ENCODE peak calls at places on chromosome 5, in nine cellular contexts. Y is iPS DF 6.9, Z is PC-3, A is aorta, X is IMR-90, H is Peyer's patch, G is neural progenitor cell, K is AG04450, R is A549. M is an unnamed sample. For H3K9me3, the result is how much of the 10 kb centered on the place peaks cover.

GRCh38 chr5:104082754-104083153 is 520.2 kb upstream of the NUDT12 start:
- DNase-seq in H (no peak), A (no peak), X (no peak), K (no peak), G (no peak), R (no peak), Z (no peak), Y (no peak), M (no peak)

GRCh38 chr5:132485641-132486317 is 4.8 kb downstream of the IRF1 start:
- DNase-seq in X (no peak), Z (no peak), K (no peak), Y (no peak), R (no peak), H (peak), A (no peak), G (no peak), M (no peak)

GRCh38 chr5:25362799-25363198 is 718.0 kb upstream of the CDH10 start:
- DNase-seq in G (no peak), Z (peak), X (no peak), A (no peak), R (no peak), H (no peak), K (no peak), Y (no peak), M (no peak)

GRCh38 chr5:141258948-141259347 is 13.8 kb downstream of the PCDHB15 start:
- DNase-seq in K (no peak), Y (no peak), X (no peak), R (no peak), Z (no peak), A (no peak), H (no peak), G (no peak), M (no peak)

GRCh38 chr5:129591508-129592160 is 131.5 kb downstream of the ADAMTS19 start:
- DNase-seq in K (no peak), H (no peak), Z (no peak), G (no peak), X (no peak), A (no peak), R (no peak), Y (no peak), M (no peak)

GRCh38 chr5:72465601-72466563 is 41.3 kb downstream of the ZNF366 start:
- DNase-seq in Z (peak), H (no peak), K (no peak), X (peak), G (no peak), A (no peak), Y (no peak), R (no peak), M (no peak)

GRCh38 chr5:50415912-50416311 is 25.2 kb downstream of the EMB start:
- DNase-seq in R (no peak), H (no peak), X (no peak), Z (no peak), A (no peak), Y (no peak), G (no peak), K (no peak), M (no peak)

GRCh38 chr5:61673007-61673735 is 341.1 kb downstream of the ZSWIM6 start:
- DNase-seq in Y (no peak), K (no peak), G (peak), H (peak), X (peak), Z (peak), A (no peak), R (no peak), M (no peak)

GRCh38 chr5:139549162-139549894 is 11.8 kb upstream of the UBE2D2 start:
- DNase-seq in K (no peak), G (no peak), Z (no peak), X (no peak), Y (no peak), A (no peak), R (no peak), H (no peak), M (no peak)

GRCh38 chr5:58318468-58318867 is 141.4 kb downstream of the PLK2 start:
- DNase-seq in R (no peak), K (no peak), H (no peak), A (no peak), Z (peak), Y (no peak), G (no peak), X (peak), M (no peak)

GRCh38 chr5:34008721-34009120 is 871 bp upstream of the AMACR start:
- DNase-seq in H (no peak), Y (no peak), X (no peak), K (no peak), R (no peak), Z (no peak), G (no peak), A (no peak), M (no peak)

GRCh38 chr5:76401801-76402250 is 1.3 kb upstream of the IQGAP2 start:
- DNase-seq in G (no peak), Y (no peak), X (no peak), K (no peak), A (no peak), Z (no peak), H (no peak), R (no peak), M (no peak)

GRCh38 chr5:64570395-64570996 is 64.7 kb downstream of the RGS7BP start:
- DNase-seq in A (no peak), Y (no peak), K (no peak), Z (no peak), G (no peak), X (no peak), H (no peak), R (no peak), M (no peak)

GRCh38 chr5:173907284-173907683 is 19.1 kb downstream of the CPEB4 start:
- DNase-seq in Y (no peak), H (no peak), R (no peak), K (no peak), Z (no peak), A (no peak), G (no peak), X (no peak), M (no peak)

GRCh38 chr5:148259288-148259687 is 9.3 kb upstream of the SPINK13 start:
- DNase-seq in Y (no peak), H (no peak), G (no peak), R (no peak), K (no peak), Z (no peak), X (no peak), A (no peak), M (no peak)

GRCh38 chr5:148261221-148261620 is 7.4 kb upstream of the SPINK13 start:
- DNase-seq in Z (no peak), A (no peak), X (no peak), K (no peak), R (no peak), G (no peak), Y (no peak), H (no peak), M (no peak)

DNA sequence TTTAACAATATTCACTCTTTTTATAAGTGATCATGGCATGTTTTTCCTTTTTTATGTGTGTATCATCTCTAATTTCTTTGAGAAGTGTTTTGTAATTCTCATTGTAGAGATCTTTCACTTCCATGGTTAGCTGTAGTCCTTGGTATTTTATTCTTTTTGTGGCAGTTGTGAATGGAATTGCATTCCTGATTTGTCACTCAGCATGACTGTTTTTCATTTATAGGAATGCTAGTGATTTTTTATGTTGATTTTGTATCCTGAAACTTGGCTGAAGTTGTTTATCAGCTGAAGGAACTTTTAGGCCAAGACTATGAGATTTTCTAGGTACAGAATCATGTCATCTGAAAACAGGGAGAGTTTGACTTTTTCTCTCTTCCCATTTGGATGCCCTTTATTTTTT is 13.1 kb upstream of the SPINK13 start:
- DNase-seq in R (no peak), K (no peak), Y (no peak), H (no peak), Z (peak), G (no peak), A (no peak), X (no peak), M (no peak)
- H3K9me3 ChIP-seq in R (under half), K (under half), Y (under half), H (under half), Z (under half), G (under half), A (under half), X (under half), M (under half)

DNA sequence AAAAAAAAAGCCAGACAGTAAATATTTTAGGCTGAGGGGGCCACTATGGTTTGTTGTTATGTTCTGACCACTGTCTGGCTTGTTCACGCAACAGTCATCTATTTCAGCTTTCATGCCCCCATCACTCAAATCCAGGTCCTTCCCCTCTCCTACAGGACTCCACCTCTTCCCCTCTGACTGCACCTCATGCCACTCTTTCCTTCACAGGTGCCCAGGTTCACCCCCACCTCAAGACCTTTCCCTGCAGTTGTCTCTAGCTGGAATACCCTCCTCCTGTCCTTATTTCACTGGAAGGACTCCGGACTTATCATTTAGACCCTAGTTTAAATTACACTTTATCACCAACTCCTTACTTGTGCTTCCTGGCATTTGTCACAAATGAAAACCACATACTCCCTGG is 3.4 kb downstream of the RPS14 start:
- DNase-seq in H (no peak), G (no peak), A (no peak), X (no peak), R (no peak), Y (no peak), Z (no peak), K (no peak), M (no peak)
- H3K4me3 ChIP-seq in H (no peak), G (no peak), A (no peak), X (no peak), R (peak), Y (no peak), Z (no peak), K (no peak), M (no peak)

GRCh38 chr5:74521401-74521800 is 119.1 kb downstream of the ENC1 start:
- DNase-seq in A (no peak), K (no peak), X (no peak), G (no peak), R (no peak), Z (no peak), Y (no peak), H (no peak), M (no peak)
- H3K9me3 ChIP-seq in A (under half), K (under half), X (under half), G (under half), R (under half), Z (under half), Y (under half), H (under half), M (under half)

GRCh38 chr5:168696611-168697010 is 117.4 kb upstream of the PANK3 start:
- DNase-seq in R (no peak), Y (no peak), H (no peak), A (no peak), K (no peak), Z (no peak), X (no peak), G (no peak), M (no peak)
- H3K4me3 ChIP-seq in R (no peak), Y (no peak), H (no peak), A (no peak), K (no peak), Z (no peak), X (no peak), G (no peak), M (no peak)

DNA sequence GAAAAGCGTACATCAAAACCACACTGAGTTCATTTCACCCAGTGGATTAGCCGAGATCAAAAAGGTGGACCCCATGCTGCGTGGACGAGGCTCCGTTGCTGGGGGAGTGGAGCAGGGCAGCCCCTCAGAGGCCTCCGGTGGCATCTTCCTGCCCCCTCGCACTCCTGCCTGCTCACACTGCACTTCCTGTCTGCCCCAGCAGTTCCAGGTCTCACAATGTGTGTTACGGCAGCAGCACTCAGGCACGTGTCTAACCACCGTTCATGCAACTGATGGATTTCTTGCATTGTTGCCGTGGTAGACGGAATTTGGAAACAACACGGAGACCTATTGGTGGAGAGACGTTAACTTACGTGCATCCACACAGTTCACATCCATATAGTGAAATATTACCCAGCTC is 196.6 kb upstream of the OTULINL start:
- DNase-seq in Y (no peak), R (no peak), Z (no peak), A (no peak), G (no peak), K (no peak), H (no peak), X (no peak), M (no peak)
- H3K9me3 ChIP-seq in Y (under half), R (under half), Z (under half), A (under half), G (under half), K (under half), H (under half), X (under half), M (under half)

DNA sequence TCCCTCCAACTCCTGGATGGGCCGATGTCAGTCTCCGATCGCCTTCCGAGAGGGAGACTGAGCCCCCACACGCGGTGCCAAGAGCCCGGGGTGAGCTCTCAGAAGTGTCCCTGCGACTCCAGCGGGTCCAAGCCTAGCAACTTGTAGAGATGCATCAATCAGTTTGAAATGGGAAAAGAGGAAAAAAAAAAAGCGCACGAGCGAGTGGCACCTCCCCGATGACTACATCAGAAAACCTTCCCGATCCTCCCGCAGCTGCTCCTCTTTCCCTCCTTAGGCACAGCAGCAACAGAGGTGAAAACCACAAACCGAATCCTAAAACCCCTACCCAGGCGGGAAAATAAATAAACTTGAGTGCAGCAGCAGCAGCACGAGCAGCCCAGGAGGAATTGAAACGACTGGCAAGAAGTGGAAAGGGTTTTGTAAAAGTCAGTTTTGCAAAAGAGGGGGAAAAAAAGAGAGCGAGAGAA is 1.0 kb upstream of the EFNA5 start:
- DNase-seq in H (no peak), G (peak), X (peak), R (peak), Y (no peak), K (no peak), A (no peak), Z (peak), M (peak)
- H3K4me3 ChIP-seq in H (peak), G (peak), X (peak), R (peak), Y (peak), K (peak), A (peak), Z (peak), M (peak)

GRCh38 chr5:179369530-179369884 is 24.2 kb upstream of the ADAMTS2 start:
- DNase-seq in Z (no peak), Y (no peak), H (no peak), G (no peak), A (peak), R (no peak), K (no peak), X (no peak), M (no peak)
- H3K9me3 ChIP-seq in Z (under half), Y (under half), H (under half), G (under half), A (under half), R (under half), K (under half), X (under half), M (under half)

DNA sequence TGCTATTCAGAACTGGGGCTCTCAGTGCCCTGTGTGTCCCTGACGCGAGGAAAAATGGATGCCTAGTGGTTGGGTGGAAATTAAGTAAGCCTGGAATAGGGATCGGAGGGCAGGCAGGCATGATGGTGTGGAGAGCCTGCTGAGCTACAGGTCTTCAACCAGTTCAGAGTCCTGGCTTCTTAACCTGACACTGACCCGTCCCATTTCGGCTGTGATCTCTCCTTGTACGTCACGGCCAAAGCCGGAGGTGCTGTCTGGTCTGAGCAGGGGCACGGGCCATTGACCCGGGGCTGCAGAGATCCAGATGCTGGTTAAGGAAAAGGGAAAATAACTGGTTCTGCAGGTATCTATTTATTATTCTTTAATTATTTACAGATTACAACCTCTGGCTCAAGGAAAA is 27.9 kb downstream of the RHOBTB3 start:
- DNase-seq in G (no peak), K (no peak), H (peak), X (no peak), R (no peak), A (no peak), Z (no peak), Y (no peak), M (no peak)
- H3K4me3 ChIP-seq in G (no peak), K (no peak), H (no peak), X (no peak), R (no peak), A (no peak), Z (no peak), Y (no peak), M (no peak)

M was measured in HAP-1.